ENCODE peak calls at places on chromosomes 5 and 9, in nine cellular contexts. L is mesenchymal stem cell, R is fibroblast of lung, E is GM23338, N is OCI-LY7, G is neuronal stem cell, W is DND-41, V is GM23248, Y is astrocyte. C is an unnamed sample.

GRCh38 chr5:68777145-68777544 is 316.7 kb upstream of the SLC30A5 start:
- DNase-seq in L (no peak), R (no peak), E (no peak), N (no peak), G (no peak), W (no peak), V (no peak), Y (no peak), C (no peak)

GRCh38 chr5:167587768-167588167 is 703.7 kb upstream of the WWC1 start:
- DNase-seq in L (peak; percentile 49), R (peak; percentile 37), E (peak; percentile 84), N (no peak), G (peak; percentile 35), W (no peak), V (peak; percentile 54), Y (no peak), C (no peak)

GRCh38 chr5:69504036-69504435 is 11.4 kb downstream of the OCLN start:
- DNase-seq in L (no peak), R (no peak), E (no peak), N (no peak), G (no peak), W (no peak), V (peak; percentile 39), Y (no peak), C (no peak)

GRCh38 chr5:143581148-143581547 is 177.7 kb upstream of the NR3C1 start:
- DNase-seq in L (no peak), R (no peak), E (no peak), N (no peak), G (no peak), W (no peak), V (no peak), Y (no peak), C (no peak)

GRCh38 chr9:6780690-6781089 is 22.9 kb downstream of the KDM4C start:
- DNase-seq in L (no peak), R (no peak), E (no peak), N (no peak), G (no peak), W (no peak), V (peak; percentile 56), Y (peak; percentile 36), C (no peak)

GRCh38 chr5:32027717-32028321 is 146.3 kb downstream of the GOLPH3 start:
- DNase-seq in L (peak; percentile 99), R (peak; percentile 99), E (peak; percentile 68), N (no peak), G (peak; percentile 30), W (no peak), V (peak; percentile 97), Y (peak; percentile 97), C (no peak)

GRCh38 chr9:119003218-119003617 is 366.0 kb downstream of the BRINP1 start:
- DNase-seq in L (peak; percentile 63), R (no peak), E (no peak), N (no peak), G (no peak), W (no peak), V (peak; percentile 82), Y (peak; percentile 91), C (no peak)

GRCh38 chr5:142644640-142645361 is 41.1 kb downstream of the FGF1 start:
- DNase-seq in L (peak; percentile 96), R (peak; percentile 97), E (no peak), N (no peak), G (no peak), W (no peak), V (peak; percentile 99), Y (peak; percentile 100), C (no peak)

GRCh38 chr5:81893961-81894360 is 77.9 kb upstream of the ATG10 start:
- DNase-seq in L (no peak), R (no peak), E (no peak), N (no peak), G (no peak), W (no peak), V (no peak), Y (no peak), C (no peak)

GRCh38 chr5:104053057-104053666 is 490.6 kb upstream of the NUDT12 start:
- DNase-seq in L (no peak), R (no peak), E (no peak), N (no peak), G (no peak), W (no peak), V (no peak), Y (no peak), C (no peak)

GRCh38 chr5:124755565-124755964 is 9.1 kb upstream of the ZNF608 start:
- DNase-seq in L (peak; percentile 18), R (peak; percentile 60), E (no peak), N (peak; percentile 29), G (no peak), W (peak; percentile 10), V (peak; percentile 15), Y (peak; percentile 27), C (peak; percentile 82)

GRCh38 chr9:16828335-16829281 is 41.9 kb downstream of the BNC2 start:
- DNase-seq in L (peak; percentile 77), R (peak; percentile 77), E (peak; percentile 65), N (no peak), G (peak; percentile 79), W (no peak), V (peak; percentile 65), Y (peak; percentile 59), C (no peak)

GRCh38 chr5:176174345-176175025 is 63.7 kb upstream of the SIMC1 start:
- DNase-seq in L (no peak), R (no peak), E (no peak), N (no peak), G (no peak), W (no peak), V (no peak), Y (no peak), C (no peak)

GRCh38 chr5:55226934-55227737 is at the start of gene MCIDAS:
- DNase-seq in L (peak; percentile 33), R (no peak), E (peak; percentile 89), N (peak; percentile 72), G (peak; percentile 70), W (peak; percentile 32), V (peak; percentile 70), Y (no peak), C (peak; percentile 82)

GRCh38 chr5:159824188-159825153 is 91.8 kb upstream of the ADRA1B start:
- DNase-seq in L (no peak), R (no peak), E (no peak), N (no peak), G (no peak), W (no peak), V (peak; percentile 39), Y (peak; percentile 8), C (no peak)

GRCh38 chr5:180291234-180291940 is 496 bp downstream of the MAPK9 start:
- DNase-seq in L (peak; percentile 33), R (no peak), E (peak; percentile 51), N (peak; percentile 54), G (no peak), W (peak; percentile 40), V (no peak), Y (no peak), C (no peak)

GRCh38 chr9:126417007-126417406 is 90.4 kb downstream of the MVB12B start:
- DNase-seq in L (no peak), R (no peak), E (no peak), N (no peak), G (no peak), W (no peak), V (no peak), Y (no peak), C (no peak)

GRCh38 chr5:126857472-126858410 is 80.8 kb downstream of the LMNB1 start:
- DNase-seq in L (no peak), R (no peak), E (peak; percentile 54), N (no peak), G (no peak), W (no peak), V (peak; percentile 59), Y (peak; percentile 47), C (no peak)

GRCh38 chr5:130580264-130580663 is 584.8 kb downstream of the HINT1 start:
- DNase-seq in L (no peak), R (no peak), E (no peak), N (no peak), G (no peak), W (no peak), V (no peak), Y (no peak), C (no peak)

GRCh38 chr5:27590503-27590902 is 552.1 kb upstream of the CDH9 start:
- DNase-seq in L (no peak), R (no peak), E (no peak), N (no peak), G (no peak), W (no peak), V (no peak), Y (no peak), C (no peak)

GRCh38 chr9:78692871-78693270 is 395.9 kb downstream of the PSAT1 start:
- DNase-seq in L (peak; percentile 11), R (no peak), E (no peak), N (no peak), G (no peak), W (no peak), V (peak; percentile 74), Y (peak; percentile 64), C (no peak)
- H2AFZ ChIP-seq in L (no peak overlapping the region), R (no peak overlapping the region), E (no peak overlapping the region), N (no peak overlapping the region), G (no peak overlapping the region), W (no peak overlapping the region), V (no peak overlapping the region), Y (peak overlapping the region; percentile 51), C (no peak overlapping the region)

DNA sequence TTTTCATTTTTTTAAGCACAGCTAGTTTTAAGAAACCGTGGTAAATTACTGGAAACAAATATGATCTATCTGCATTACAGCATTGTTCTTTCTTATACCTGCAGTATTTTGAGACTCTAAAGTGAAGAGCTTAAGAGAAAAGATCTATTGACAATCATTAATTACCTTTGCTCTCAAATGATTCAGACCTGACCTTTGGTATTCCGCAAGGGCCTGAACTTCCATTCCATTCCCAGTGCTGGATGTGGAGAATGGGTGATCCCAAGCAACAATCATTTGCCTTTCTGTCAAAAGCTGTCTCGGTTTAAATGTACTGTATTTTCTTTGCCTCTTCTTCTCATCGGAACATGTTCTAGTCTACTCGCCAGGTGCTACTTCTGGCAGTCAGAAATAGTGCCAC is 18.9 kb downstream of the NREP start:
- DNase-seq in L (peak; percentile 32), R (no peak), E (no peak), N (peak; percentile 41), G (no peak), W (no peak), V (no peak), Y (peak; percentile 77), C (no peak)
- H3K36me3 ChIP-seq in L (peaks cover 9% of the 10 kb centered on the region), R (peaks cover 3% of the 10 kb centered on the region), E (peaks cover 12% of the 10 kb centered on the region), N (peaks cover 24% of the 10 kb centered on the region), G (peaks cover 8% of the 10 kb centered on the region), W (peaks cover 60% of the 10 kb centered on the region), V (peaks cover 61% of the 10 kb centered on the region), Y (peaks cover 18% of the 10 kb centered on the region), C (no peaks in the 10 kb centered on the region)

GRCh38 chr5:136089804-136090203 is 42.8 kb upstream of the SMAD5 start:
- DNase-seq in L (no peak), R (no peak), E (no peak), N (no peak), G (no peak), W (no peak), V (no peak), Y (peak; percentile 30), C (no peak)
- H2AFZ ChIP-seq in L (no peak overlapping the region), R (no peak overlapping the region), E (no peak overlapping the region), N (no peak overlapping the region), G (no peak overlapping the region), W (no peak overlapping the region), V (no peak overlapping the region), Y (no peak overlapping the region), C (no peak overlapping the region)

DNA sequence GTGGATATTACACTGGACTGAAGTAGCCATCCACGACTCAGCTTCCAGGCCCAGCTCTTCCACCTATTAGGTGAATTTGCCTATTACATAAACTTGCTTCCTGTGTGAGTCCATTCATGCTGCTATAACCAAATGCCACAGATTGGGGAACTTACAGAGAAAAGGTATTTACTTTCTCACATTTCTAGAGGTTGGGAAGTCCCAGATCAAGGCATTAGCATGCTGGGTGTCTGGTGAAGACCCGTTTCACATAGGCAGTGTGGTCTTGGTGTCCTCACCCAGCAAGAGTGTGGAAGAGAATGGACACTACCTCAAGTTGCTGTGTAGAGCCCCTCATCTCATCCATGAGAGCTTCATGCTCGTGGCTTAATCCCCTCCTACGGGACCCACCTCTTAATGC is 282.6 kb downstream of the IRX1 start:
- DNase-seq in L (no peak), R (no peak), E (no peak), N (no peak), G (no peak), W (no peak), V (no peak), Y (no peak), C (no peak)
- H3K36me3 ChIP-seq in L (no peaks in the 10 kb centered on the region), R (no peaks in the 10 kb centered on the region), E (no peaks in the 10 kb centered on the region), N (no peaks in the 10 kb centered on the region), G (no peaks in the 10 kb centered on the region), W (no peaks in the 10 kb centered on the region), V (no peaks in the 10 kb centered on the region), Y (no peaks in the 10 kb centered on the region), C (no peaks in the 10 kb centered on the region)